ENCODE peak calls at places on chromosomes 7 and 10, in eight cellular contexts. V, C, W, X, L, I, S and A are unnamed samples.

GRCh38 chr7:32660936-32661335 is 165.6 kb downstream of the AVL9 start:
- DNase-seq in V (no peak), C (no peak), W (no peak), X (no peak), L (no peak), I (no peak), S (no peak), A (no peak)

GRCh38 chr7:140609646-140610045 is 31.0 kb downstream of the DENND2A start:
- DNase-seq in V (no peak), C (no peak), W (no peak), X (no peak), L (no peak), I (no peak), S (no peak), A (peak; percentile 41)

GRCh38 chr10:106711313-106711906 is 453.1 kb downstream of the SORCS1 start:
- DNase-seq in V (peak; percentile 89), C (peak; percentile 44), W (no peak), X (peak; percentile 47), L (peak; percentile 33), I (peak; percentile 57), S (no peak), A (peak; percentile 29)

GRCh38 chr10:119772347-119772746 is 46.5 kb downstream of the INPP5F start:
- DNase-seq in V (no peak), C (no peak), W (no peak), X (no peak), L (no peak), I (no peak), S (no peak), A (no peak)

GRCh38 chr7:128164061-128164954 is 76.8 kb upstream of the LEP start:
- DNase-seq in V (peak; percentile 83), C (no peak), W (no peak), X (peak; percentile 63), L (no peak), I (no peak), S (no peak), A (peak; percentile 78)

GRCh38 chr10:119060107-119060506 is 20.5 kb downstream of the EIF3A start:
- DNase-seq in V (no peak), C (no peak), W (no peak), X (no peak), L (no peak), I (no peak), S (no peak), A (no peak)

GRCh38 chr7:7100432-7100849 is 81.9 kb upstream of the C1GALT1 start:
- DNase-seq in V (peak; percentile 92), C (no peak), W (no peak), X (no peak), L (no peak), I (no peak), S (no peak), A (no peak)

GRCh38 chr7:148575640-148576411 is 14.7 kb upstream of the C7orf33 start:
- DNase-seq in V (peak; percentile 93), C (peak; percentile 66), W (no peak), X (peak; percentile 70), L (peak; percentile 79), I (peak; percentile 76), S (no peak), A (peak; percentile 58)

GRCh38 chr10:79562135-79562756 is 2.0 kb upstream of the SFTPA2 start:
- DNase-seq in V (peak; percentile 92), C (peak; percentile 50), W (no peak), X (peak; percentile 76), L (peak; percentile 53), I (peak; percentile 78), S (no peak), A (peak; percentile 55)

GRCh38 chr10:133276435-133277201 is at the start of gene ADAM8:
- DNase-seq in V (peak; percentile 93), C (no peak), W (no peak), X (no peak), L (no peak), I (peak; percentile 84), S (peak; percentile 59), A (no peak)

GRCh38 chr10:79979973-79980687 is 31.2 kb upstream of the SFTPD start:
- DNase-seq in V (peak; percentile 47), C (no peak), W (no peak), X (no peak), L (no peak), I (no peak), S (no peak), A (no peak)

GRCh38 chr7:128271471-128272454 is 30.7 kb downstream of the LEP start:
- DNase-seq in V (no peak), C (no peak), W (no peak), X (no peak), L (no peak), I (no peak), S (no peak), A (no peak)

GRCh38 chr7:151013728-151014497 is 10.4 kb downstream of the ATG9B start:
- DNase-seq in V (peak; percentile 93), C (peak; percentile 71), W (no peak), X (peak; percentile 93), L (no peak), I (peak; percentile 58), S (peak; percentile 89), A (peak; percentile 71)

GRCh38 chr10:50409965-50410811 is 158.9 kb upstream of the ASAH2 start:
- DNase-seq in V (no peak), C (no peak), W (no peak), X (no peak), L (no peak), I (no peak), S (no peak), A (no peak)

GRCh38 chr10:78931333-78932083 is 137.3 kb upstream of the ZMIZ1 start:
- DNase-seq in V (peak; percentile 64), C (no peak), W (peak; percentile 42), X (no peak), L (no peak), I (no peak), S (no peak), A (peak; percentile 89)

GRCh38 chr7:5243295-5243694 is 39.4 kb upstream of the SLC29A4 start:
- DNase-seq in V (no peak), C (no peak), W (no peak), X (no peak), L (no peak), I (no peak), S (no peak), A (no peak)

GRCh38 chr7:132738254-132738653 is 162.0 kb upstream of the PLXNA4 start:
- DNase-seq in V (no peak), C (no peak), W (peak; percentile 58), X (no peak), L (no peak), I (no peak), S (no peak), A (peak; percentile 88)

GRCh38 chr10:12448729-12449391 is 99.5 kb downstream of the CAMK1D start:
- DNase-seq in V (no peak), C (peak; percentile 89), W (peak; percentile 35), X (no peak), L (peak; percentile 87), I (no peak), S (no peak), A (peak; percentile 85)

GRCh38 chr7:71323726-71324125 is 191.8 kb downstream of the GALNT17 start:
- DNase-seq in V (no peak), C (no peak), W (no peak), X (no peak), L (no peak), I (no peak), S (no peak), A (no peak)

GRCh38 chr10:5800782-5801181 is 12.5 kb downstream of the GDI2 start:
- DNase-seq in V (no peak), C (no peak), W (no peak), X (no peak), L (no peak), I (no peak), S (no peak), A (no peak)

GRCh38 chr10:70812814-70813213 is 2.9 kb upstream of the SGPL1 start:
- DNase-seq in V (no peak), C (no peak), W (no peak), X (no peak), L (no peak), I (no peak), S (no peak), A (no peak)

GRCh38 chr7:128032605-128033235 is 1.5 kb upstream of the LRRC4 start:
- DNase-seq in V (peak; percentile 78), C (no peak), W (no peak), X (no peak), L (no peak), I (no peak), S (no peak), A (peak; percentile 13)

GRCh38 chr7:27901028-27901760 is 161.2 kb downstream of the TAX1BP1 start:
- DNase-seq in V (no peak), C (peak; percentile 90), W (no peak), X (no peak), L (peak; percentile 9), I (no peak), S (no peak), A (peak; percentile 62)

GRCh38 chr10:77925795-77926565 is 575 bp downstream of the DLG5 start:
- DNase-seq in V (peak; percentile 87), C (no peak), W (no peak), X (peak; percentile 65), L (peak; percentile 38), I (peak; percentile 68), S (peak; percentile 33), A (peak; percentile 40)

GRCh38 chr10:79028056-79028430 is 40.7 kb upstream of the ZMIZ1 start:
- DNase-seq in V (no peak), C (no peak), W (no peak), X (peak; percentile 14), L (no peak), I (no peak), S (no peak), A (no peak)

GRCh38 chr10:29585488-29585976 is 49.2 kb downstream of the SVIL start:
- DNase-seq in V (peak; percentile 80), C (no peak), W (no peak), X (no peak), L (no peak), I (peak; percentile 23), S (no peak), A (no peak)

GRCh38 chr7:37216923-37217322 is 231.7 kb downstream of the ELMO1 start:
- DNase-seq in V (no peak), C (peak; percentile 19), W (no peak), X (no peak), L (no peak), I (no peak), S (no peak), A (no peak)

GRCh38 chr7:130933919-130934318 is 199.9 kb upstream of the KLF14 start:
- DNase-seq in V (no peak), C (no peak), W (no peak), X (no peak), L (no peak), I (no peak), S (no peak), A (no peak)

GRCh38 chr10:1272079-1272478 is 215.9 kb downstream of the WDR37 start:
- DNase-seq in V (peak; percentile 26), C (no peak), W (no peak), X (no peak), L (no peak), I (no peak), S (no peak), A (no peak)

GRCh38 chr7:28041508-28042314 is 138.9 kb downstream of the JAZF1 start:
- DNase-seq in V (no peak), C (no peak), W (peak; percentile 84), X (no peak), L (no peak), I (no peak), S (no peak), A (peak; percentile 98)

GRCh38 chr10:80410122-80410521 is 1.8 kb downstream of the PRXL2A start:
- DNase-seq in V (no peak), C (no peak), W (no peak), X (no peak), L (no peak), I (no peak), S (no peak), A (no peak)

GRCh38 chr10:78925800-78926319 is 142.9 kb upstream of the ZMIZ1 start:
- DNase-seq in V (no peak), C (peak; percentile 80), W (peak; percentile 38), X (no peak), L (peak; percentile 11), I (no peak), S (no peak), A (peak; percentile 87)

GRCh38 chr10:30897045-30897444 is 134.6 kb downstream of the ZNF438 start:
- DNase-seq in V (no peak), C (peak; percentile 36), W (no peak), X (no peak), L (peak; percentile 4), I (no peak), S (no peak), A (no peak)